ENCODE peak calls at places on chromosomes 6 and 20, in nine cellular contexts. L is stimulated activated CD4-positive, alpha-beta T cell treated with anti-CD3 and anti-CD28 coated beads, Interleukin-2, amount 100 ng/mL, for 48 hours; G is activated CD4-positive, alpha-beta T cell treated with anti-CD3 and anti-CD28 coated beads, Interleukin-2, amount 50 U/mL, for 48 hours; W is CD14-positive monocyte; I is Right ventricle myocardium inferior; Y is Daoy; E is sciatic nerve; F is choroid plexus epithelial cell; M is stimulated activated naive CD4-positive, alpha-beta T cell. V is an unnamed sample.

GRCh38 chr6:92114091-92114490 is 1305.3 kb downstream of the EPHA7 start:
- DNase-seq in L (no peak), G (no peak), W (no peak), I (no peak), Y (no peak), E (no peak), F (no peak), M (no peak), V (no peak)

GRCh38 chr20:56537997-56538396 is 5.0 kb downstream of the FAM209B start:
- DNase-seq in L (no peak), G (no peak), W (no peak), I (no peak), Y (no peak), E (no peak), F (no peak), M (no peak), V (no peak)

GRCh38 chr20:58816051-58816450 is 34.7 kb downstream of the GNAS-AS1 start:
- DNase-seq in L (no peak), G (no peak), W (no peak), I (no peak), Y (no peak), E (no peak), F (no peak), M (no peak), V (no peak)

GRCh38 chr20:41204304-41205265 is 67.2 kb downstream of the PLCG1 start:
- DNase-seq in L (no peak), G (no peak), W (no peak), I (no peak), Y (no peak), E (no peak), F (no peak), M (no peak), V (no peak)

GRCh38 chr6:136500414-136500813 is 49.8 kb downstream of the MAP7 start:
- DNase-seq in L (no peak), G (no peak), W (no peak), I (no peak), Y (no peak), E (no peak), F (no peak), M (no peak), V (no peak)

GRCh38 chr20:47576516-47577033 is 74.9 kb downstream of the NCOA3 start:
- DNase-seq in L (no peak), G (no peak), W (peak), I (no peak), Y (peak), E (peak), F (peak), M (no peak), V (no peak)

GRCh38 chr20:63108247-63108646 is 101.5 kb upstream of the BHLHE23 start:
- DNase-seq in L (no peak), G (no peak), W (no peak), I (peak), Y (no peak), E (no peak), F (no peak), M (no peak), V (no peak)

GRCh38 chr6:46781478-46782378 is 11.5 kb upstream of the MEP1A start:
- DNase-seq in L (peak), G (peak), W (peak), I (no peak), Y (peak), E (peak), F (peak), M (no peak), V (no peak)

GRCh38 chr20:51495921-51496545 is 46.5 kb downstream of the NFATC2 start:
- DNase-seq in L (no peak), G (no peak), W (no peak), I (no peak), Y (no peak), E (no peak), F (no peak), M (no peak), V (no peak)

GRCh38 chr6:106510090-106510970 is 119.0 kb downstream of the RTN4IP1 start:
- DNase-seq in L (peak), G (peak), W (peak), I (peak), Y (peak), E (peak), F (peak), M (peak), V (peak)

GRCh38 chr6:100946021-100946540 is 65.0 kb upstream of the ASCC3 start:
- DNase-seq in L (no peak), G (no peak), W (no peak), I (no peak), Y (no peak), E (no peak), F (no peak), M (no peak), V (no peak)

GRCh38 chr20:49866051-49866450 is 49.3 kb downstream of the SPATA2 start:
- DNase-seq in L (no peak), G (no peak), W (no peak), I (no peak), Y (peak), E (no peak), F (peak), M (no peak), V (no peak)

GRCh38 chr6:149885888-149886287 is 12.0 kb downstream of the RAET1E start:
- DNase-seq in L (no peak), G (no peak), W (no peak), I (no peak), Y (no peak), E (no peak), F (no peak), M (no peak), V (no peak)

GRCh38 chr20:40331699-40332098 is 357.3 kb downstream of the MAFB start:
- DNase-seq in L (no peak), G (no peak), W (no peak), I (peak), Y (no peak), E (no peak), F (no peak), M (no peak), V (no peak)

GRCh38 chr6:146281963-146282362 is 253.1 kb downstream of the GRM1 start:
- DNase-seq in L (no peak), G (no peak), W (no peak), I (no peak), Y (no peak), E (no peak), F (no peak), M (no peak), V (no peak)

V was measured in upper lobe of right lung.